ENCODE peak calls at places on chromosomes 16 and 17, in eight cellular contexts. R is colonic mucosa; Z is left lung; M is CD8-positive, alpha-beta T cell; J is cardiac muscle cell; S is neural progenitor cell; C is mucosa of descending colon; V is ascending aorta. K is an unnamed sample.
A peak's percentile ranks its signal among the peaks of the same experiment; 100 is the strongest.

GRCh38 chr16:56107944-56108583 is 83.2 kb upstream of the GNAO1 start:
- DNase-seq in S (no peak), V (no peak), R (no peak), C (no peak), J (peak; percentile 22), Z (no peak), M (no peak), K (no peak)

GRCh38 chr17:44796731-44797130 is 33.4 kb downstream of the GJC1 start:
- DNase-seq in M (no peak), S (no peak), J (no peak), R (no peak), V (no peak), C (no peak), Z (no peak), K (no peak)

GRCh38 chr17:40498281-40499084 is 2.9 kb downstream of the TNS4 start:
- DNase-seq in J (no peak), R (no peak), V (no peak), Z (no peak), S (no peak), M (no peak), C (peak; percentile 51), K (peak; percentile 13)

GRCh38 chr17:56667925-56668324 is 74.4 kb downstream of the NOG start:
- DNase-seq in V (no peak), S (no peak), M (no peak), Z (no peak), R (no peak), J (no peak), C (no peak), K (no peak)

GRCh38 chr17:82157046-82158035 is 55.3 kb downstream of the CCDC57 start:
- DNase-seq in M (no peak), V (no peak), J (no peak), S (no peak), Z (no peak), C (no peak), R (no peak), K (no peak)

GRCh38 chr16:336269-336668 is 16.3 kb downstream of the AXIN1 start:
- DNase-seq in S (no peak), M (no peak), J (no peak), C (no peak), V (no peak), R (no peak), Z (no peak), K (no peak)

GRCh38 chr17:44376124-44376523 is 12.5 kb upstream of the FAM171A2 start:
- DNase-seq in S (peak; percentile 60), V (no peak), R (no peak), Z (no peak), J (no peak), M (no peak), C (peak; percentile 29), K (no peak)

GRCh38 chr17:73278049-73278464 is 16.4 kb upstream of the CPSF4L start:
- DNase-seq in Z (no peak), J (no peak), C (no peak), M (no peak), R (no peak), S (no peak), V (no peak), K (no peak)

GRCh38 chr17:42568341-42569111 is 1.6 kb downstream of the MLX start:
- DNase-seq in J (no peak), Z (no peak), V (no peak), M (no peak), S (no peak), R (no peak), C (no peak), K (no peak)

GRCh38 chr16:65377131-65377649 is 255.3 kb upstream of the CDH11 start:
- DNase-seq in Z (no peak), S (no peak), V (no peak), C (no peak), R (no peak), M (no peak), J (no peak), K (no peak)

GRCh38 chr16:65376601-65377000 is 254.7 kb upstream of the CDH11 start:
- DNase-seq in R (no peak), C (no peak), J (no peak), M (no peak), V (no peak), S (no peak), Z (no peak), K (no peak)

GRCh38 chr16:65375651-65376050 is 253.8 kb upstream of the CDH11 start:
- DNase-seq in C (no peak), V (no peak), S (no peak), M (no peak), J (no peak), R (no peak), Z (no peak), K (no peak)

GRCh38 chr16:65372171-65372570 is 250.3 kb upstream of the CDH11 start:
- DNase-seq in C (no peak), J (no peak), R (no peak), S (no peak), V (no peak), M (no peak), Z (no peak), K (no peak)

DNA sequence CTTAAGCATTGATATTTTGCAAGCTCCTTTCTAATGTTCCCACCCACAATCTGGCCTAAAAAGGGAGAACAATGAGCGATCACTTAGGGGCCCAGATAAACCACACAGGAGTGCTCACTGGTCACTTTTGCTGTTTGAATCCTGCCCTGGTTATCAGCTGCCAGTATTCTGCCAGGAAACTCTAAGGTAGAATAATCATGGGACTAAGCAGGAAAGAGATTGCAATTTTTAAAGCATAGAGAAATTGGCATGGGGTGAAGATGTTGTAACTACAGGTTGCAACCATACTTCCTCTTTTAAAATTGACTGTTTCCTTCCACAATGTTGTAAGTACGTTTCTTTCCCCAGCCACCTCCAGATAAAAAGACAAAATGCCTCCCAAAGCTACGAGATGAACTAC is 251.2 kb upstream of the CDH11 start:
- DNase-seq in S (no peak), V (no peak), C (no peak), R (no peak), J (peak; percentile 22), Z (no peak), M (no peak), K (no peak)
- TF ChIP-seq CTCF in S (no peak), V (no peak), C (no peak), R (no peak), J (no peak), Z (no peak), M (no peak), K (no peak)

GRCh38 chr16:1696863-1697262 is 9.1 kb upstream of the MAPK8IP3 start:
- DNase-seq in V (no peak), R (no peak), J (no peak), M (no peak), C (no peak), Z (no peak), S (no peak), K (no peak)

GRCh38 chr16:1700246-1700645 is 5.7 kb upstream of the MAPK8IP3 start:
- DNase-seq in R (no peak), V (no peak), S (no peak), C (no peak), M (no peak), J (no peak), Z (no peak), K (no peak)

GRCh38 chr16:1701216-1701878 is 4.6 kb upstream of the MAPK8IP3 start:
- DNase-seq in V (no peak), R (no peak), J (no peak), Z (no peak), C (no peak), S (no peak), M (no peak), K (no peak)

DNA sequence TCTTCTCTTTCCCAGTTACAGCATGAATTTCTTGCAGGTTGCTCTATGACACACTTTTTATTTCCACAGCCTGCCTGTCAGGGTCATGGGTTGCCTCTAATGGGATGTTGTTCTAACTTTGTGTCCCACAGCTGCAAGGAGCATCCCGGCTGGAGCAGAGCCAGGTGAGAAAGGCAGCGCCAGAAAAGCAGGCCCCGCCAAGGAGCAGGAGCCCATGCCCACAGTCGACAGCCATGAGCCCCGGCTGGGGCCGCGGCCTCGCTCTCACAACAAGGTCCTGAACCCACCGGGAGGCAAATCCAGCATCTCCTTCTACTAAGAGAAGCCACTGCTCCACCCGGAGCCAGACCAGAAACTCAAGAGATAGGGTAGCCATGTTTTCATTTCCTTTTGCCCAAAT is 7.3 kb upstream of the MAPK8IP3 start:
- DNase-seq in Z (no peak), R (no peak), C (no peak), S (no peak), J (no peak), M (no peak), V (no peak), K (no peak)
- H3K36me3 ChIP-seq in Z (no peaks in the 10 kb centered on the region), R (peaks cover 8% of the 10 kb centered on the region), C (no peaks in the 10 kb centered on the region), S (peaks cover 2% of the 10 kb centered on the region), J (peaks cover 40% of the 10 kb centered on the region), M (peaks cover 26% of the 10 kb centered on the region), V (peaks cover 15% of the 10 kb centered on the region), K (no peaks in the 10 kb centered on the region)

GRCh38 chr16:84647830-84648594 is at the start of gene KLHL36:
- DNase-seq in Z (peak; percentile 61), C (peak; percentile 75), M (peak; percentile 69), J (peak; percentile 67), R (peak; percentile 70), V (no peak), S (peak; percentile 52), K (peak; percentile 80)
- TF ChIP-seq CTCF in Z (no peak), C (no peak), M (no peak), J (no peak), R (no peak), V (no peak), S (no peak), K (peak; percentile 11)

GRCh38 chr16:5938607-5939006 is 841.0 kb upstream of the EEF2KMT start:
- DNase-seq in S (no peak), R (no peak), V (no peak), M (no peak), C (no peak), J (no peak), Z (no peak), K (no peak)
- H3K36me3 ChIP-seq in S (peaks cover 5% of the 10 kb centered on the region), R (no peaks in the 10 kb centered on the region), V (no peaks in the 10 kb centered on the region), M (no peaks in the 10 kb centered on the region), C (no peaks in the 10 kb centered on the region), J (no peaks in the 10 kb centered on the region), Z (no peaks in the 10 kb centered on the region), K (no peaks in the 10 kb centered on the region)